ENCODE peak calls at places on chromosomes 5 and 9, in five cellular contexts. One of them, this sample, is unnamed.

GRCh38 chr5:88236866-88237642 is 31.6 kb downstream of the TMEM161B start:
- DNase-seq in Peyer's patch: no peak
- DNase-seq in IMR-90: peak; percentile 58
- DNase-seq in suprapubic skin: no peak
- DNase-seq in mammary epithelial cell: peak; percentile 19
- DNase-seq in this sample: no peak

GRCh38 chr5:67061511-67061910 is 135.1 kb downstream of the CD180 start:
- DNase-seq in IMR-90: no peak
- DNase-seq in suprapubic skin: no peak
- DNase-seq in Peyer's patch: no peak
- DNase-seq in mammary epithelial cell: peak; percentile 70
- DNase-seq in this sample: no peak

GRCh38 chr5:95931118-95931833 is 30.4 kb downstream of the ELL2 start:
- DNase-seq in Peyer's patch: no peak
- DNase-seq in IMR-90: no peak
- DNase-seq in mammary epithelial cell: no peak
- DNase-seq in suprapubic skin: no peak
- DNase-seq in this sample: no peak

GRCh38 chr9:100111235-100111634 is 12.2 kb downstream of the INVS start:
- DNase-seq in mammary epithelial cell: peak; percentile 94
- DNase-seq in IMR-90: peak; percentile 98
- DNase-seq in suprapubic skin: peak; percentile 86
- DNase-seq in Peyer's patch: peak; percentile 33
- DNase-seq in this sample: peak; percentile 76

GRCh38 chr5:180098991-180099732 is 27.6 kb upstream of the RNF130 start:
- DNase-seq in IMR-90: no peak
- DNase-seq in suprapubic skin: no peak
- DNase-seq in Peyer's patch: peak; percentile 9
- DNase-seq in mammary epithelial cell: no peak
- DNase-seq in this sample: no peak

GRCh38 chr5:3605298-3606010 is 9.8 kb downstream of the IRX1 start:
- DNase-seq in mammary epithelial cell: no peak
- DNase-seq in IMR-90: no peak
- DNase-seq in Peyer's patch: no peak
- DNase-seq in suprapubic skin: no peak
- DNase-seq in this sample: no peak

GRCh38 chr5:14268236-14268701 is 125.1 kb downstream of the TRIO start:
- DNase-seq in Peyer's patch: no peak
- DNase-seq in suprapubic skin: no peak
- DNase-seq in mammary epithelial cell: peak; percentile 87
- DNase-seq in IMR-90: peak; percentile 81
- DNase-seq in this sample: no peak

GRCh38 chr9:112288029-112288428 is 45.4 kb downstream of the PTBP3 start:
- DNase-seq in mammary epithelial cell: peak; percentile 8
- DNase-seq in IMR-90: peak; percentile 40
- DNase-seq in suprapubic skin: no peak
- DNase-seq in Peyer's patch: no peak
- DNase-seq in this sample: no peak

GRCh38 chr5:98827161-98827560 is 53.7 kb downstream of the RGMB start:
- DNase-seq in IMR-90: peak; percentile 62
- DNase-seq in Peyer's patch: no peak
- DNase-seq in mammary epithelial cell: peak; percentile 20
- DNase-seq in suprapubic skin: no peak
- DNase-seq in this sample: no peak

GRCh38 chr5:57863661-57864060 is 381.1 kb upstream of the ACTBL2 start:
- DNase-seq in mammary epithelial cell: peak; percentile 71
- DNase-seq in Peyer's patch: no peak
- DNase-seq in suprapubic skin: no peak
- DNase-seq in IMR-90: peak; percentile 76
- DNase-seq in this sample: no peak

GRCh38 chr9:91589101-91589553 is 165.5 kb upstream of the NFIL3 start:
- DNase-seq in mammary epithelial cell: peak; percentile 13
- DNase-seq in suprapubic skin: no peak
- DNase-seq in IMR-90: peak; percentile 88
- DNase-seq in Peyer's patch: no peak
- DNase-seq in this sample: peak; percentile 17

GRCh38 chr9:135879237-135879601 is 28.1 kb downstream of the CAMSAP1 start:
- DNase-seq in Peyer's patch: no peak
- DNase-seq in IMR-90: peak; percentile 45
- DNase-seq in suprapubic skin: no peak
- DNase-seq in mammary epithelial cell: no peak
- DNase-seq in this sample: no peak

GRCh38 chr9:8879284-8879683 is 1079.7 kb upstream of the DMAC1 start:
- DNase-seq in Peyer's patch: no peak
- DNase-seq in mammary epithelial cell: no peak
- DNase-seq in suprapubic skin: no peak
- DNase-seq in IMR-90: no peak
- DNase-seq in this sample: no peak

GRCh38 chr9:13845460-13845859 is 468.5 kb downstream of the NFIB start:
- DNase-seq in mammary epithelial cell: peak; percentile 67
- DNase-seq in suprapubic skin: no peak
- DNase-seq in IMR-90: peak; percentile 57
- DNase-seq in Peyer's patch: no peak
- DNase-seq in this sample: no peak

GRCh38 chr9:35736201-35736633 is 3.8 kb downstream of the CREB3 start:
- DNase-seq in suprapubic skin: no peak
- DNase-seq in mammary epithelial cell: peak; percentile 67
- DNase-seq in IMR-90: peak; percentile 79
- DNase-seq in Peyer's patch: peak; percentile 67
- DNase-seq in this sample: peak; percentile 70

GRCh38 chr9:31302620-31303418 is 1081.6 kb upstream of the ACO1 start:
- DNase-seq in suprapubic skin: no peak
- DNase-seq in mammary epithelial cell: no peak
- DNase-seq in Peyer's patch: no peak
- DNase-seq in IMR-90: no peak
- DNase-seq in this sample: no peak

GRCh38 chr5:34044950-34045525 is 2.0 kb upstream of the C1QTNF3 start:
- DNase-seq in mammary epithelial cell: no peak
- DNase-seq in Peyer's patch: no peak
- DNase-seq in IMR-90: no peak
- DNase-seq in suprapubic skin: no peak
- DNase-seq in this sample: no peak

GRCh38 chr9:72726951-72727350 is 205.5 kb downstream of the TMC1 start:
- DNase-seq in IMR-90: no peak
- DNase-seq in mammary epithelial cell: no peak
- DNase-seq in suprapubic skin: no peak
- DNase-seq in Peyer's patch: no peak
- DNase-seq in this sample: no peak

GRCh38 chr9:99103909-99104458 is 929 bp upstream of the TGFBR1 start:
- DNase-seq in IMR-90: peak; percentile 61
- DNase-seq in mammary epithelial cell: no peak
- DNase-seq in Peyer's patch: no peak
- DNase-seq in suprapubic skin: peak; percentile 71
- DNase-seq in this sample: no peak

GRCh38 chr5:176695073-176695472 is 47.8 kb downstream of the TSPAN17 start:
- DNase-seq in suprapubic skin: no peak
- DNase-seq in Peyer's patch: no peak
- DNase-seq in IMR-90: no peak
- DNase-seq in mammary epithelial cell: no peak
- DNase-seq in this sample: no peak

GRCh38 chr9:100581661-100582060 is 3.8 kb downstream of the CAVIN4 start:
- DNase-seq in Peyer's patch: no peak
- DNase-seq in IMR-90: no peak
- DNase-seq in mammary epithelial cell: no peak
- DNase-seq in suprapubic skin: no peak
- DNase-seq in this sample: no peak

GRCh38 chr5:83428126-83428525 is 43.4 kb upstream of the VCAN start:
- DNase-seq in suprapubic skin: no peak
- DNase-seq in mammary epithelial cell: no peak
- DNase-seq in Peyer's patch: no peak
- DNase-seq in IMR-90: peak; percentile 39
- DNase-seq in this sample: no peak

GRCh38 chr5:60687927-60688720 is 11.8 kb downstream of the DEPDC1B start:
- DNase-seq in Peyer's patch: no peak
- DNase-seq in IMR-90: peak; percentile 75
- DNase-seq in mammary epithelial cell: peak; percentile 52
- DNase-seq in suprapubic skin: no peak
- DNase-seq in this sample: no peak

GRCh38 chr5:150700600-150701377 is at the start of gene RBM22:
- DNase-seq in Peyer's patch: peak; percentile 93
- DNase-seq in suprapubic skin: peak; percentile 95
- DNase-seq in IMR-90: peak; percentile 83
- DNase-seq in mammary epithelial cell: peak; percentile 83
- DNase-seq in this sample: peak; percentile 96

GRCh38 chr9:100324594-100325200 is 28.0 kb downstream of the TEX10 start:
- DNase-seq in mammary epithelial cell: no peak
- DNase-seq in suprapubic skin: no peak
- DNase-seq in IMR-90: peak; percentile 74
- DNase-seq in Peyer's patch: no peak
- DNase-seq in this sample: no peak

GRCh38 chr5:33258553-33258952 is 182.2 kb upstream of the TARS1 start:
- DNase-seq in IMR-90: peak; percentile 43
- DNase-seq in mammary epithelial cell: no peak
- DNase-seq in suprapubic skin: no peak
- DNase-seq in Peyer's patch: no peak
- DNase-seq in this sample: no peak

GRCh38 chr9:85302860-85303779 is 438.6 kb downstream of the AGTPBP1 start:
- DNase-seq in IMR-90: no peak
- DNase-seq in Peyer's patch: no peak
- DNase-seq in mammary epithelial cell: no peak
- DNase-seq in suprapubic skin: no peak
- DNase-seq in this sample: no peak

GRCh38 chr9:117307701-117308100 is 107.2 kb downstream of the ASTN2 start:
- DNase-seq in Peyer's patch: no peak
- DNase-seq in suprapubic skin: no peak
- DNase-seq in mammary epithelial cell: no peak
- DNase-seq in IMR-90: no peak
- DNase-seq in this sample: no peak

GRCh38 chr9:120869726-120870125 is 7.3 kb downstream of the PHF19 start:
- DNase-seq in IMR-90: no peak
- DNase-seq in mammary epithelial cell: no peak
- DNase-seq in suprapubic skin: no peak
- DNase-seq in Peyer's patch: no peak
- DNase-seq in this sample: peak; percentile 81

GRCh38 chr5:141388661-141389060 is 1.2 kb downstream of the PCDHGB4 start:
- DNase-seq in IMR-90: no peak
- DNase-seq in mammary epithelial cell: no peak
- DNase-seq in Peyer's patch: no peak
- DNase-seq in suprapubic skin: no peak
- DNase-seq in this sample: no peak
- H3K9me3 ChIP-seq in IMR-90: peaks cover 50% of the 10 kb centered on the region
- H3K9me3 ChIP-seq in mammary epithelial cell: peaks cover 43% of the 10 kb centered on the region
- H3K9me3 ChIP-seq in Peyer's patch: peaks cover 60% of the 10 kb centered on the region
- H3K9me3 ChIP-seq in suprapubic skin: peaks cover 73% of the 10 kb centered on the region
- H3K9me3 ChIP-seq in this sample: peaks cover 4% of the 10 kb centered on the region

DNA sequence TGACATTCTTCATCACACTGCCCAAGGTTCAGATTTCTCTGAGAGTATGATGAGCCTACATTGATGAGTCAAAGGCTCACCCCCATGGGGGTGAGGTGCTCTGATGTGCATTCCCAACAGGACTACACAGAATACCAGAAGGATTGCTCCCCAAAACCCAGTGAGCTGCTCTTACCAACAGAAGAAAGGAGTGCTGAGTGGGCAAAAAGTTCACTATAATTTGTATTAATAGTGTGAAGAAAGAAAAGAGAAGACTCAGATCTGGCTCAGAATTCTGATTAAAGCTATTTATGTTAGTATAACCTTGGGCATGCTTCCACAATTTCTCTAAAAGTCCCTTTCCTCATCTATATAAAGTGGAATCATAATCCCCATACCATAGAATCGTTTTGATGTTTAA is 46.1 kb downstream of the PRKACG start:
- DNase-seq in IMR-90: no peak
- DNase-seq in Peyer's patch: no peak
- DNase-seq in suprapubic skin: no peak
- DNase-seq in mammary epithelial cell: no peak
- DNase-seq in this sample: no peak
- H3K4me1 ChIP-seq in IMR-90: no peaks in the 10 kb centered on the region
- H3K4me1 ChIP-seq in Peyer's patch: peaks cover 9% of the 10 kb centered on the region
- H3K4me1 ChIP-seq in suprapubic skin: no peaks in the 10 kb centered on the region
- H3K4me1 ChIP-seq in mammary epithelial cell: no peaks in the 10 kb centered on the region
- H3K4me1 ChIP-seq in this sample: peaks cover 12% of the 10 kb centered on the region

DNA sequence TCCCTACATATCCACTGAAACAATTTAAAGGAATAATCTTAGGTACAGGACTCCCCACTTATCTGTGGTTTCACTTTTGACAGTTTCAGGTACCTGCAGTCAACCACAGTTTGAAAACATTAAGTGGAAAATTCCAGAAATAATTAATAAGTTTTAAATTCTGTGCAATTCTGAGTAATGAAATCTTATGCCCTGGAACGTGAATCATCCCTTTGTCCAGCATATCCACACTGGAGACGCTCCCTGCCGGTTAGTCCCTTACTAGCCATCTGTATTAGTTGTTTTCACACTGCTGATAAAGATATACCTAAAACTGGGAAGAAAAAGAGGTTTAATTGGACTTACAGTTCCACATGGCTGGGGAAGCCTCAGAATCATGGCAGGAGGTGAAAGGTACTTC is 80.6 kb downstream of the NR3C1 start:
- DNase-seq in suprapubic skin: no peak
- DNase-seq in IMR-90: peak; percentile 48
- DNase-seq in Peyer's patch: no peak
- DNase-seq in mammary epithelial cell: no peak
- DNase-seq in this sample: no peak
- TF ChIP-seq CTCF in suprapubic skin: no peak
- TF ChIP-seq CTCF in IMR-90: no peak
- TF ChIP-seq CTCF in Peyer's patch: no peak
- TF ChIP-seq CTCF in mammary epithelial cell: no peak
- TF ChIP-seq CTCF in this sample: no peak

GRCh38 chr5:18003312-18003711 is 369.1 kb downstream of the TAF11L14 start:
- DNase-seq in suprapubic skin: no peak
- DNase-seq in IMR-90: no peak
- DNase-seq in mammary epithelial cell: no peak
- DNase-seq in Peyer's patch: no peak
- DNase-seq in this sample: no peak

GRCh38 chr5:18003784-18004183 is 369.5 kb downstream of the TAF11L14 start:
- DNase-seq in mammary epithelial cell: peak; percentile 16
- DNase-seq in Peyer's patch: no peak
- DNase-seq in suprapubic skin: no peak
- DNase-seq in IMR-90: no peak
- DNase-seq in this sample: no peak

GRCh38 chr5:18010053-18010452 is 375.8 kb downstream of the TAF11L14 start:
- DNase-seq in suprapubic skin: no peak
- DNase-seq in mammary epithelial cell: no peak
- DNase-seq in IMR-90: no peak
- DNase-seq in Peyer's patch: no peak
- DNase-seq in this sample: no peak

DNA sequence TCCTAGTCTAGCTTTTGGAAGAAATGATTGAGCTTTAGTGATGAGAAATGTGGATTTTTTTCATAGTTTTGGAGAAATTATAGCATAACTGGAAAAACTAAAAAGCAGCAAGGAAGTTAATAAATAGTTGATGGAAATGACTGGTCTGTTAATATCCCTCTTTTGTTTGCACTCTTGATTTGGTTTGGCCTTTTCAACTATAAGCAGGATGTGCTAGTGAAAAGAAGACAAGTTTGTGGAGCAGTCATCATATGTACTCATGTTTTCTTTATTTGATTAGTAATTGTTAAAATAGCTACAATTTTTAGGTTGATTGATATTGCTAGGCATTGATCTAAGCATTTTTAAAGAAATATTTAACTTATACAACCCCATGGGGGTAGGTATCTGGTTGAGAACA is 374.7 kb downstream of the TAF11L14 start:
- DNase-seq in Peyer's patch: no peak
- DNase-seq in suprapubic skin: no peak
- DNase-seq in IMR-90: no peak
- DNase-seq in mammary epithelial cell: no peak
- DNase-seq in this sample: no peak
- H3K9me3 ChIP-seq in Peyer's patch: no peaks in the 10 kb centered on the region
- H3K9me3 ChIP-seq in suprapubic skin: no peaks in the 10 kb centered on the region
- H3K9me3 ChIP-seq in IMR-90: no peaks in the 10 kb centered on the region
- H3K9me3 ChIP-seq in mammary epithelial cell: no peaks in the 10 kb centered on the region
- H3K9me3 ChIP-seq in this sample: no peaks in the 10 kb centered on the region

GRCh38 chr9:116030532-116030931 is 123.1 kb upstream of the PAPPA start:
- DNase-seq in suprapubic skin: no peak
- DNase-seq in mammary epithelial cell: no peak
- DNase-seq in Peyer's patch: no peak
- DNase-seq in IMR-90: peak; percentile 15
- DNase-seq in this sample: no peak
- H3K4me1 ChIP-seq in suprapubic skin: no peaks in the 10 kb centered on the region
- H3K4me1 ChIP-seq in mammary epithelial cell: peaks cover 10% of the 10 kb centered on the region
- H3K4me1 ChIP-seq in Peyer's patch: no peaks in the 10 kb centered on the region
- H3K4me1 ChIP-seq in IMR-90: peaks cover 5% of the 10 kb centered on the region
- H3K4me1 ChIP-seq in this sample: no peaks in the 10 kb centered on the region